ENCODE peak calls at places on chromosomes 2 and 18, in six cellular contexts. One of them, this sample, is unnamed.

GRCh38 chr2:233817995-233818638 is 36.2 kb downstream of the HJURP start:
- DNase-seq in IMR-90: no peak
- DNase-seq in fibroblast of lung: no peak
- DNase-seq in stimulated activated CD4-positive, alpha-beta T cell treated with anti-CD3 and anti-CD28 coated beads, Interleukin-2, amount 100 ng/mL, for 48 hours: no peak
- DNase-seq in cardiac muscle cell: no peak
- DNase-seq in epithelial cell of esophagus: no peak
- DNase-seq in this sample: no peak

GRCh38 chr2:105055613-105056012 is 17.7 kb downstream of the MRPS9 start:
- DNase-seq in IMR-90: no peak
- DNase-seq in epithelial cell of esophagus: no peak
- DNase-seq in cardiac muscle cell: peak; percentile 34
- DNase-seq in stimulated activated CD4-positive, alpha-beta T cell treated with anti-CD3 and anti-CD28 coated beads, Interleukin-2, amount 100 ng/mL, for 48 hours: no peak
- DNase-seq in fibroblast of lung: no peak
- DNase-seq in this sample: peak; percentile 10

GRCh38 chr18:45628979-45629958 is 14.0 kb downstream of the SLC14A2 start:
- DNase-seq in fibroblast of lung: peak; percentile 25
- DNase-seq in IMR-90: peak; percentile 38
- DNase-seq in stimulated activated CD4-positive, alpha-beta T cell treated with anti-CD3 and anti-CD28 coated beads, Interleukin-2, amount 100 ng/mL, for 48 hours: no peak
- DNase-seq in cardiac muscle cell: peak; percentile 45
- DNase-seq in epithelial cell of esophagus: peak; percentile 86
- DNase-seq in this sample: peak; percentile 12

GRCh38 chr2:237235383-237236095 is 149.8 kb downstream of the COPS8 start:
- DNase-seq in IMR-90: peak; percentile 93
- DNase-seq in fibroblast of lung: peak; percentile 97
- DNase-seq in epithelial cell of esophagus: no peak
- DNase-seq in stimulated activated CD4-positive, alpha-beta T cell treated with anti-CD3 and anti-CD28 coated beads, Interleukin-2, amount 100 ng/mL, for 48 hours: no peak
- DNase-seq in cardiac muscle cell: peak; percentile 92
- DNase-seq in this sample: peak; percentile 77

GRCh38 chr2:8628179-8628869 is 53.5 kb upstream of the ID2 start:
- DNase-seq in cardiac muscle cell: no peak
- DNase-seq in IMR-90: peak; percentile 8
- DNase-seq in fibroblast of lung: no peak
- DNase-seq in epithelial cell of esophagus: no peak
- DNase-seq in stimulated activated CD4-positive, alpha-beta T cell treated with anti-CD3 and anti-CD28 coated beads, Interleukin-2, amount 100 ng/mL, for 48 hours: no peak
- DNase-seq in this sample: no peak

GRCh38 chr2:217988014-217988839 is 14.6 kb downstream of the TNS1 start:
- DNase-seq in epithelial cell of esophagus: peak; percentile 85
- DNase-seq in fibroblast of lung: peak; percentile 79
- DNase-seq in IMR-90: peak; percentile 68
- DNase-seq in cardiac muscle cell: peak; percentile 79
- DNase-seq in stimulated activated CD4-positive, alpha-beta T cell treated with anti-CD3 and anti-CD28 coated beads, Interleukin-2, amount 100 ng/mL, for 48 hours: peak; percentile 78
- DNase-seq in this sample: peak; percentile 75

GRCh38 chr2:29603341-29603740 is 318.0 kb downstream of the ALK start:
- DNase-seq in epithelial cell of esophagus: no peak
- DNase-seq in fibroblast of lung: no peak
- DNase-seq in IMR-90: no peak
- DNase-seq in stimulated activated CD4-positive, alpha-beta T cell treated with anti-CD3 and anti-CD28 coated beads, Interleukin-2, amount 100 ng/mL, for 48 hours: no peak
- DNase-seq in cardiac muscle cell: no peak
- DNase-seq in this sample: no peak

GRCh38 chr18:56869189-56869777 is 218.1 kb downstream of the WDR7 start:
- DNase-seq in fibroblast of lung: peak; percentile 79
- DNase-seq in stimulated activated CD4-positive, alpha-beta T cell treated with anti-CD3 and anti-CD28 coated beads, Interleukin-2, amount 100 ng/mL, for 48 hours: no peak
- DNase-seq in cardiac muscle cell: peak; percentile 75
- DNase-seq in epithelial cell of esophagus: peak; percentile 73
- DNase-seq in IMR-90: peak; percentile 73
- DNase-seq in this sample: peak; percentile 65

GRCh38 chr2:191240871-191241270 is 4.3 kb upstream of the MYO1B start:
- DNase-seq in fibroblast of lung: no peak
- DNase-seq in cardiac muscle cell: no peak
- DNase-seq in IMR-90: no peak
- DNase-seq in stimulated activated CD4-positive, alpha-beta T cell treated with anti-CD3 and anti-CD28 coated beads, Interleukin-2, amount 100 ng/mL, for 48 hours: no peak
- DNase-seq in epithelial cell of esophagus: no peak
- DNase-seq in this sample: no peak

GRCh38 chr2:68426885-68427579 is 40.1 kb downstream of the FBXO48 start:
- DNase-seq in IMR-90: peak; percentile 72
- DNase-seq in stimulated activated CD4-positive, alpha-beta T cell treated with anti-CD3 and anti-CD28 coated beads, Interleukin-2, amount 100 ng/mL, for 48 hours: no peak
- DNase-seq in epithelial cell of esophagus: peak; percentile 49
- DNase-seq in cardiac muscle cell: no peak
- DNase-seq in fibroblast of lung: peak; percentile 81
- DNase-seq in this sample: peak; percentile 28

GRCh38 chr2:19667536-19667949 is 234.2 kb downstream of the TTC32 start:
- DNase-seq in IMR-90: no peak
- DNase-seq in epithelial cell of esophagus: no peak
- DNase-seq in stimulated activated CD4-positive, alpha-beta T cell treated with anti-CD3 and anti-CD28 coated beads, Interleukin-2, amount 100 ng/mL, for 48 hours: no peak
- DNase-seq in fibroblast of lung: no peak
- DNase-seq in cardiac muscle cell: peak; percentile 25
- DNase-seq in this sample: peak; percentile 66

GRCh38 chr2:105052773-105053172 is 14.9 kb downstream of the MRPS9 start:
- DNase-seq in fibroblast of lung: no peak
- DNase-seq in stimulated activated CD4-positive, alpha-beta T cell treated with anti-CD3 and anti-CD28 coated beads, Interleukin-2, amount 100 ng/mL, for 48 hours: no peak
- DNase-seq in cardiac muscle cell: peak; percentile 17
- DNase-seq in IMR-90: no peak
- DNase-seq in epithelial cell of esophagus: no peak
- DNase-seq in this sample: no peak

GRCh38 chr18:68796936-68797690 is 767 bp upstream of the CCDC102B start:
- DNase-seq in epithelial cell of esophagus: peak; percentile 11
- DNase-seq in IMR-90: peak; percentile 83
- DNase-seq in cardiac muscle cell: peak; percentile 83
- DNase-seq in fibroblast of lung: peak; percentile 97
- DNase-seq in stimulated activated CD4-positive, alpha-beta T cell treated with anti-CD3 and anti-CD28 coated beads, Interleukin-2, amount 100 ng/mL, for 48 hours: no peak
- DNase-seq in this sample: peak; percentile 87

GRCh38 chr2:3639653-3640052 is 18.3 kb upstream of the ALLC start:
- DNase-seq in IMR-90: no peak
- DNase-seq in stimulated activated CD4-positive, alpha-beta T cell treated with anti-CD3 and anti-CD28 coated beads, Interleukin-2, amount 100 ng/mL, for 48 hours: no peak
- DNase-seq in fibroblast of lung: no peak
- DNase-seq in cardiac muscle cell: no peak
- DNase-seq in epithelial cell of esophagus: no peak
- DNase-seq in this sample: no peak

GRCh38 chr2:205678743-205679142 is 3.6 kb upstream of the NRP2 start:
- DNase-seq in cardiac muscle cell: no peak
- DNase-seq in IMR-90: no peak
- DNase-seq in stimulated activated CD4-positive, alpha-beta T cell treated with anti-CD3 and anti-CD28 coated beads, Interleukin-2, amount 100 ng/mL, for 48 hours: no peak
- DNase-seq in fibroblast of lung: no peak
- DNase-seq in epithelial cell of esophagus: peak; percentile 98
- DNase-seq in this sample: no peak

GRCh38 chr2:239213420-239214101 is 187.3 kb downstream of the HDAC4 start:
- DNase-seq in IMR-90: no peak
- DNase-seq in stimulated activated CD4-positive, alpha-beta T cell treated with anti-CD3 and anti-CD28 coated beads, Interleukin-2, amount 100 ng/mL, for 48 hours: no peak
- DNase-seq in fibroblast of lung: no peak
- DNase-seq in cardiac muscle cell: no peak
- DNase-seq in epithelial cell of esophagus: no peak
- DNase-seq in this sample: no peak

GRCh38 chr2:118994778-118995177 is 52.8 kb downstream of the MARCO start:
- DNase-seq in cardiac muscle cell: no peak
- DNase-seq in epithelial cell of esophagus: no peak
- DNase-seq in IMR-90: no peak
- DNase-seq in stimulated activated CD4-positive, alpha-beta T cell treated with anti-CD3 and anti-CD28 coated beads, Interleukin-2, amount 100 ng/mL, for 48 hours: no peak
- DNase-seq in fibroblast of lung: no peak
- DNase-seq in this sample: no peak

GRCh38 chr2:9336209-9336533 is 87.2 kb downstream of the ITGB1BP1 start:
- DNase-seq in epithelial cell of esophagus: no peak
- DNase-seq in cardiac muscle cell: peak; percentile 43
- DNase-seq in stimulated activated CD4-positive, alpha-beta T cell treated with anti-CD3 and anti-CD28 coated beads, Interleukin-2, amount 100 ng/mL, for 48 hours: peak; percentile 6
- DNase-seq in IMR-90: peak; percentile 60
- DNase-seq in fibroblast of lung: peak; percentile 57
- DNase-seq in this sample: peak; percentile 38